ENCODE peak calls at places on chromosomes 5 and 9, in six cellular contexts. R is heart right ventricle, O is osteocyte, A is tibial artery, E is lung, M is ovary. C is an unnamed sample.

GRCh38 chr5:71719092-71719964 is at the start of gene CARTPT:
- DNase-seq in E (no peak), R (no peak), O (no peak), M (no peak), A (no peak), C (peak)

GRCh38 chr5:178674334-178674733 is 47.5 kb upstream of the CLK4 start:
- DNase-seq in R (no peak), M (no peak), A (no peak), E (no peak), O (no peak), C (no peak)

GRCh38 chr9:128550770-128551651 is 1.4 kb upstream of the SPTAN1 start:
- DNase-seq in E (no peak), M (peak), O (no peak), A (peak), R (peak), C (no peak)

GRCh38 chr9:128098017-128098935 is 29.3 kb downstream of the PTGES2 start:
- DNase-seq in A (peak), R (peak), M (peak), E (peak), O (peak), C (peak)

GRCh38 chr5:96329886-96330531 is 103.0 kb downstream of the PCSK1 start:
- DNase-seq in R (no peak), A (no peak), O (no peak), M (no peak), E (no peak), C (no peak)

GRCh38 chr5:38807570-38808461 is 38.0 kb upstream of the OSMR start:
- DNase-seq in O (no peak), A (no peak), R (no peak), M (no peak), E (no peak), C (no peak)

GRCh38 chr5:181052526-181052927 is 12.5 kb downstream of the BTNL9 start:
- DNase-seq in A (no peak), O (peak), M (peak), E (no peak), R (peak), C (peak)

GRCh38 chr5:80754900-80755299 is 100.1 kb upstream of the DHFR start:
- DNase-seq in O (no peak), M (no peak), R (no peak), E (no peak), A (no peak), C (no peak)

GRCh38 chr9:23309800-23310199 is 516.2 kb downstream of the ELAVL2 start:
- DNase-seq in M (no peak), R (no peak), A (no peak), O (no peak), E (no peak), C (no peak)

GRCh38 chr5:16378762-16379161 is 86.8 kb downstream of the ZNF622 start:
- DNase-seq in A (no peak), E (no peak), O (no peak), R (no peak), M (no peak), C (no peak)

GRCh38 chr9:35407846-35408245 is 82.1 kb upstream of the RUSC2 start:
- DNase-seq in E (no peak), A (no peak), M (no peak), O (no peak), R (no peak), C (no peak)

GRCh38 chr5:96854067-96854466 is 22.2 kb upstream of the ERAP2 start:
- DNase-seq in M (no peak), E (no peak), O (no peak), R (no peak), A (no peak), C (no peak)

GRCh38 chr5:125660231-125660895 is 762.8 kb upstream of the GRAMD2B start:
- DNase-seq in A (no peak), O (no peak), E (no peak), R (no peak), M (no peak), C (no peak)

GRCh38 chr5:6454628-6455053 is 6.0 kb downstream of the UBE2QL1 start:
- DNase-seq in A (no peak), E (no peak), R (no peak), O (peak), M (no peak), C (no peak)

GRCh38 chr9:19310246-19310645 is 69.8 kb downstream of the RPS6 start:
- DNase-seq in E (no peak), A (no peak), O (no peak), R (no peak), M (no peak), C (no peak)

GRCh38 chr5:151742870-151743294 is 15.5 kb downstream of the ATOX1 start:
- DNase-seq in R (peak), A (peak), E (no peak), O (no peak), M (peak), C (peak)

GRCh38 chr5:68099327-68099726 is 116.2 kb upstream of the PIK3R1 start:
- DNase-seq in R (no peak), M (no peak), O (no peak), E (no peak), A (no peak), C (no peak)

GRCh38 chr5:8842906-8843590 is 702.8 kb downstream of the SEMA5A start:
- DNase-seq in O (no peak), M (no peak), E (no peak), R (no peak), A (no peak), C (no peak)
- TF ChIP-seq CTCF in O (peak), M (no peak), E (no peak), R (no peak), A (no peak), C (no peak)

DNA sequence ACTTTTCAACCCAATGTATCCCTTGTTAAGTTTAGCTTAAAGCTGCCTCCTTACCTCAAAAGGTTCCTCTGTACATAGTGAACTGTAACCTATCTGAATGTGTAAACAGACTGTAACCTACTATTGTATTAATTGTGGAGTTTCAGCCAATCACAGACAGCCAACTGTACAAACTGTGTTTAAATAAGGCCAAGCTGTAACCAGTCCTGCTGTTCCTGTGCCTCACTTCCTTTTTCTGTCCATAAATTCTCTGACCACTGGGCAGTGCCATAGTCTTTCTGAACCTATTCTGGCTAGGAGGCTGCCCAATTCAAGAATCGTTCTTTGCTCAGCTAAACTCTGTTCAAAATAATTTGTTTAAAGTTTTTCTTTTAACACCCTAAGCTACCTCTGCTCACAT is 74.7 kb upstream of the DAPK1 start:
- DNase-seq in O (no peak), R (no peak), A (no peak), E (no peak), M (no peak), C (no peak)
- TF ChIP-seq CTCF in O (peak), R (no peak), A (no peak), E (no peak), M (no peak), C (no peak)

DNA sequence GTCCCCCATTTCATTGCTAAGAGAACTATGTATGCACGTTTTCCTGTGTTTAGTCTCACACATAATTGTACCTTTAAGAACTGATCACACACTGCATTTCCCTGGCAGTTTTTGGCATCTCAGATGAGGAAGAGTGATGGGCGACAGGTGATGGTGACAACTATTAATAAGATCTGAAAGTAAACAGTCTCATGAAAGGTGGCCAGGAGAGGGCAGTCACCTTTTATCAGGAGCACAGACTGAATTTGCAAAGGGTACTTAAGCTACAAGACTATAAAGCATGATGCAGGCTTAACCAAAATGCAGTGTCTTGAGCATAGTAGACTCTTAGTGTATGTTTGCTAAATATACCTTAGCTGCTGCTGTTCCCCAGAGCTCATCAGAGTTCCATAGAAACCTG is 91.5 kb downstream of the GHR start:
- DNase-seq in O (no peak), M (no peak), R (no peak), E (no peak), A (no peak), C (no peak)
- TF ChIP-seq CTCF in O (no peak), M (no peak), R (no peak), E (no peak), A (no peak), C (no peak)

GRCh38 chr9:27535701-27536118 is 6.1 kb upstream of the MOB3B start:
- DNase-seq in E (no peak), R (no peak), M (no peak), A (no peak), O (no peak), C (peak)
- TF ChIP-seq CTCF in E (no peak), R (no peak), M (no peak), A (no peak), O (peak), C (peak)

DNA sequence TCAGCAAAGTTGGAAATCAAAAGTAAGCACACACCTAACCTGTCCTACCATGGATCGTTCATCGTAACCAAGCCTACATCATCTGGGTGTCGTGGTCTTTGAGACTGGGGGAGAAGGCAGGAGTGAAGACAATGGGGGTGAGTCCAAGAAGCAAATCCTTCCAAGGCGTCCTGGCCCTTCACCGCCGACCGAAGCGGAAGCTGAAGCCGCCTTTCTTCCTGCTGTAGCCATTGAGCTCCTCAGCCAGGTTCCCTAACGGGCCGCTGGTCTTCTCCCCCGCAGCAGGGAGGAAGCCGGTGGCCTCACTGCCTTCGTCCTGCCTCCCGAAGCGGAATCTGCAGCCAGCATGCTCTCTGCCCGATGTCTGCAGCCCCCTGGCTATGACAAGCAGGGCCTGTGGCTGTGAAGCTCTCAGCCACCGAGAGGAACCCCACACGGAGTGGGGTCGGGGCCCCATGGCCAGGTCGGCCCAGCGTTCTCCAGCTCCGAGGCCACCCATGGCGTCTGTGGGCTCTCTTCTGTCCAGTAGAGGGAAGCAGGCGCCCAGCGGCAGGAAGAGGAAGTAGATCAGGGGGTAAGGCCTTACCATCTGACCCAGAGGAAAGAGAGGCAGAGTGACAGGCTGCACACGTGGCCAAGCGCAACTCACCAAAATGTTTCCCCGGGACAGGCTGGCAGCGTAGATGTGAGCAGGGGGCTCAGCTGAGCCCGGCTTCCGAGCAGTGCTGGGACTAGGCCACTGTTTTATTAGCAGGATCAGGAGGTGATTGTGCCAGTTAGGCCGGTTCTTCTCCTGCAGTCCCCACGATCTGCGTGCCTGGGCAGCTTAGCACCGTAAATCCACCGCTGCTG is 3.1 kb downstream of the QRFP start:
- DNase-seq in A (peak), M (no peak), O (no peak), R (peak), E (peak), C (peak)
- TF ChIP-seq CTCF in A (no peak), M (no peak), O (peak), R (peak), E (no peak), C (no peak)

DNA sequence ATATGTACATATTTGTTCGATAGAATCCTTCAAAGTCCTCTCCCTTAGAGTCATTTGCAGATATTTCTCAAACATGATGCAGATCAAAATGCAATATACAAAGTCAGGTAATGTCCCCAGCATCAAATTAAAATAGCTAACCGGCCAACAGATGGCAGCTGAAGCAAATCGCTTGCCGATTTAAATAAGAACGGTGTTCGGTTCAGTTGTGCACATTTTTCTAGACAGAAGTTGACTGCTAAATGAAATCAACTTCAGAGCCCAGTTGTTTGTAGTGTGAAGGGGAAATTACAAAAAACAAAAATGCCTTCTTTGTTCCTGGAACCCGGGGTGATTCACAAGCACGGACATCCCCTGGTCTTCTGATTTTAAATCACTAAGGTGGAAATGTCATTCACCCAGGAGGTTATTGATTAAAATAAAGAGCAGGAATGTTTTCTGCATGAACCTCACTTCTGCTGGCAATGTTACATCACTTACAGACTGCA is 219.2 kb downstream of the EBF1 start:
- DNase-seq in A (no peak), R (no peak), E (no peak), O (no peak), M (no peak), C (no peak)
- TF ChIP-seq CTCF in A (no peak), R (no peak), E (no peak), O (peak), M (no peak), C (no peak)

GRCh38 chr9:38286357-38286756 is 106.1 kb upstream of the ALDH1B1 start:
- DNase-seq in A (no peak), O (peak), E (no peak), R (no peak), M (no peak), C (no peak)
- TF ChIP-seq CTCF in A (no peak), O (no peak), E (no peak), R (no peak), M (no peak), C (no peak)

GRCh38 chr9:116000748-116001329 is 152.8 kb upstream of the PAPPA start:
- DNase-seq in E (no peak), O (no peak), M (no peak), A (no peak), R (no peak), C (peak)
- TF ChIP-seq CTCF in E (no peak), O (peak), M (no peak), A (peak), R (peak), C (peak)

C was measured in endothelial cell.